ENCODE peak calls at places on chromosomes 16 and 17, in nine cellular contexts. T, D, G, Q, O, R, E, K and I are unnamed samples.

GRCh38 chr16:1048442-1049112 is 24.0 kb upstream of the SSTR5 start:
- DNase-seq in T (no peak), D (peak; percentile 65), G (peak; percentile 69), Q (no peak), O (peak; percentile 21), R (no peak), E (no peak), K (peak; percentile 17), I (no peak)

GRCh38 chr16:3785413-3785812 is 68.1 kb upstream of the TRAP1 start:
- DNase-seq in T (no peak), D (no peak), G (no peak), Q (no peak), O (no peak), R (no peak), E (no peak), K (no peak), I (no peak)

GRCh38 chr16:56833243-56833970 is 31.6 kb upstream of the SLC12A3 start:
- DNase-seq in T (no peak), D (no peak), G (no peak), Q (no peak), O (peak; percentile 34), R (no peak), E (no peak), K (peak; percentile 37), I (no peak)

GRCh38 chr16:15485175-15485574 is 50.8 kb downstream of the BMERB1 start:
- DNase-seq in T (no peak), D (no peak), G (no peak), Q (no peak), O (no peak), R (no peak), E (no peak), K (no peak), I (no peak)

GRCh38 chr17:48048321-48049140 is at the start of gene NFE2L1:
- DNase-seq in T (peak; percentile 91), D (peak; percentile 82), G (peak; percentile 86), Q (no peak), O (peak; percentile 85), R (no peak), E (peak; percentile 97), K (peak; percentile 90), I (peak; percentile 95)

GRCh38 chr17:33464669-33465275 is 171.7 kb upstream of the ASIC2 start:
- DNase-seq in T (no peak), D (no peak), G (no peak), Q (no peak), O (no peak), R (no peak), E (no peak), K (no peak), I (no peak)

GRCh38 chr17:51820252-51820651 is 338.3 kb downstream of the CA10 start:
- DNase-seq in T (no peak), D (no peak), G (no peak), Q (no peak), O (peak; percentile 26), R (no peak), E (no peak), K (no peak), I (no peak)

GRCh38 chr16:3965781-3966582 is 85.5 kb upstream of the CREBBP start:
- DNase-seq in T (no peak), D (no peak), G (no peak), Q (no peak), O (no peak), R (no peak), E (no peak), K (no peak), I (peak; percentile 81)

GRCh38 chr16:9042533-9042932 is 48.9 kb upstream of the HAPSTR1 start:
- DNase-seq in T (no peak), D (no peak), G (no peak), Q (no peak), O (no peak), R (no peak), E (no peak), K (no peak), I (no peak)

GRCh38 chr16:89581861-89582563 is 6.5 kb downstream of the CPNE7 start:
- DNase-seq in T (no peak), D (no peak), G (no peak), Q (peak; percentile 68), O (no peak), R (no peak), E (no peak), K (peak; percentile 65), I (no peak)

GRCh38 chr17:81331527-81332043 is 36.5 kb upstream of the SLC38A10 start:
- DNase-seq in T (peak; percentile 65), D (no peak), G (no peak), Q (no peak), O (no peak), R (no peak), E (no peak), K (no peak), I (no peak)

GRCh38 chr16:56332464-56333079 is 92.8 kb downstream of the AMFR start:
- DNase-seq in T (peak; percentile 63), D (peak; percentile 52), G (peak; percentile 79), Q (no peak), O (peak; percentile 46), R (no peak), E (no peak), K (peak; percentile 38), I (no peak)

DNA sequence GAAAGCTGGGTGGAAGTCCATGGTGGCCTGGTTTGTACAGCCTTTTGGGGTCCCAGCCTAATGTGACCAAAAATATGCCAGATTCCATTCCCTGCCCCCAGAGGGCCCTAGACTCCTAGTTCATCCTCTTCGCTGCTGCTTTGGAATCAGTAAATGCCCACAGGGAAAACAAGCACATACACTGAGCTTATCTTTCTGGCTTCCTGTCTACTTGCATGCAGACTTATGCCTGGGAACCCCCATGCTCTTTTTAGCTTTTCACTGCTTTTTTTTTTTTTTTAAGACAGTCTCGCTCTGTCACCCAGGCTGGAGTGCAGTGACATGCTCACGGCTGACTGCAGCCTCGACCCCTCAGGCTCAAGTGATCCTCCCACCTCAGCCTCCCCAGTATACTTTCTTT is 6.2 kb upstream of the CD300LG start:
- DNase-seq in T (no peak), D (no peak), G (peak; percentile 49), Q (no peak), O (no peak), R (no peak), E (no peak), K (no peak), I (no peak)
- TF ChIP-seq CTCF in T (no peak), D (no peak), G (peak; percentile 38), Q (peak; percentile 18), O (no peak), R (no peak), E (no peak), K (peak; percentile 43), I (peak; percentile 64)

DNA sequence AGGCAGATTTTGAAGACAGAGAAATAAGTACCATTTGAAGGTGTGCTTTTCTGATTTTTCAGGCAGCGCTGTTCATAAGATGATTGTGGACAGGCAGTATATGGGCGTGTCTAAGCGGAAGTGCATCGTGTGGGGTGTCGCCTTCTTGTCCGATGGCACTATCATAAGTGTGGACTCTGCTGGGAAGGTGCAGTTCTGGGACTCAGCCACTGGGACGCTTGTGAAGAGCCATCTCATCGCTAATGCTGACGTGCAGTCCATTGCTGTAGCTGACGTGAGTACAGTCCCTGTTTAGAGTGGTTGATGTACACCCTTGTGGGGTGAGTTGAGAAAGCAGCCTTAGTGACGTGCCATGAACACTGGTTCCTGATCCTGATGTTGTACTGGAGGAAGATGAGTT is 10.7 kb downstream of the UTP4 start:
- DNase-seq in T (no peak), D (peak; percentile 15), G (peak; percentile 40), Q (no peak), O (no peak), R (no peak), E (no peak), K (no peak), I (no peak)
- TF ChIP-seq CTCF in T (no peak), D (no peak), G (no peak), Q (no peak), O (no peak), R (no peak), E (no peak), K (peak; percentile 8), I (peak; percentile 32)

DNA sequence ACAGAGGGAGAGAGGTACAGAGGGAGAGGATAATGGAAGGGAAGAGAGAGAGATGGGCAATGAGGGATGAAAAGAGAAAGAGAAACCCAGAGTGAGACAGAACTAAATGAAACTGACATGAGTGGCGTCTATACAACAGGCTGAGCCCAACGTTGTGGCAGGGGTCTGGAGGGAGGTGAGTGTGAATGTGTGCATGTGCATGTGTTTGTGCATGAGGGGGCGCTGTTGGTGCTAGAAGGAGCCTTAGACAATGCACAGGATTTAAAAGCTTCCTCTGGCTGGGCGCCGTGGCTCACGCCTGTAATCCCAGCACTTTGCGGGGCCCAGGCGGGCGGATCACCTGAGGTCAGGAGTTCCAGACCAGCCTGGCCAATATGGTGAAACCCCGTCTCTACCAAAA is 454.8 kb upstream of the CDH11 start:
- DNase-seq in T (no peak), D (peak; percentile 14), G (no peak), Q (no peak), O (no peak), R (no peak), E (no peak), K (no peak), I (no peak)
- TF ChIP-seq CTCF in T (no peak), D (no peak), G (no peak), Q (no peak), O (no peak), R (no peak), E (no peak), K (no peak), I (peak; percentile 42)

GRCh38 chr16:67248401-67249177 is at the start of gene SLC9A5:
- DNase-seq in T (peak; percentile 83), D (peak; percentile 48), G (no peak), Q (peak; percentile 89), O (no peak), R (peak; percentile 37), E (no peak), K (peak; percentile 27), I (peak; percentile 80)
- TF ChIP-seq CTCF in T (no peak), D (no peak), G (no peak), Q (peak; percentile 28), O (peak; percentile 28), R (no peak), E (no peak), K (peak; percentile 12), I (peak; percentile 63)

GRCh38 chr17:69501591-69502468 is 87.3 kb downstream of the MAP2K6 start:
- DNase-seq in T (no peak), D (peak; percentile 39), G (peak; percentile 37), Q (no peak), O (no peak), R (no peak), E (no peak), K (peak; percentile 81), I (no peak)
- TF ChIP-seq CTCF in T (no peak), D (no peak), G (no peak), Q (no peak), O (no peak), R (no peak), E (no peak), K (peak; percentile 5), I (peak; percentile 22)